ENCODE peak calls at places on chromosomes 5 and 9, in five cellular contexts. L is tibial nerve, E is uterus, W is endothelial cell of umbilical vein, K is NB4. J is an unnamed sample.

GRCh38 chr9:38110476-38110875 is 41.4 kb upstream of the SHB start:
- DNase-seq in L (no peak), W (no peak), K (no peak), E (no peak), J (no peak)

GRCh38 chr5:157290981-157291711 is 25.2 kb downstream of the CYFIP2 start:
- DNase-seq in K (peak; percentile 26), L (no peak), E (no peak), W (no peak), J (no peak)

GRCh38 chr5:9437741-9438240 is 108.1 kb downstream of the SEMA5A start:
- DNase-seq in K (no peak), L (no peak), E (peak; percentile 18), W (no peak), J (no peak)

GRCh38 chr9:109907400-109907799 is 127.4 kb downstream of the PALM2AKAP2 start:
- DNase-seq in K (no peak), L (no peak), W (peak; percentile 99), E (no peak), J (no peak)

GRCh38 chr5:25688156-25688555 is 1043.4 kb upstream of the CDH10 start:
- DNase-seq in K (peak; percentile 28), W (no peak), E (no peak), L (no peak), J (no peak)

GRCh38 chr5:134070979-134071849 is 43.3 kb upstream of the TCF7 start:
- DNase-seq in W (no peak), L (no peak), K (peak; percentile 23), E (no peak), J (no peak)

GRCh38 chr5:157271740-157272271 is 5.9 kb downstream of the CYFIP2 start:
- DNase-seq in K (peak; percentile 88), L (no peak), W (no peak), E (no peak), J (peak; percentile 40)

GRCh38 chr5:36878421-36879088 is 2.0 kb downstream of the NIPBL start:
- DNase-seq in L (no peak), W (peak; percentile 54), K (peak; percentile 31), E (no peak), J (peak; percentile 45)

GRCh38 chr9:107856633-107857032 is 367.1 kb upstream of the KLF4 start:
- DNase-seq in K (no peak), L (no peak), W (no peak), E (no peak), J (no peak)

GRCh38 chr9:127133739-127134167 is 11.3 kb upstream of the ANGPTL2 start:
- DNase-seq in E (peak; percentile 78), L (peak; percentile 51), K (no peak), W (no peak), J (no peak)

GRCh38 chr9:92911496-92912475 is 33.9 kb upstream of the ZNF484 start:
- DNase-seq in L (no peak), W (no peak), K (no peak), E (no peak), J (no peak)

GRCh38 chr5:166436857-166437256 is 1854.6 kb upstream of the WWC1 start:
- DNase-seq in L (no peak), W (no peak), K (no peak), E (no peak), J (no peak)

GRCh38 chr5:89213584-89213983 is 330.6 kb upstream of the MEF2C start:
- DNase-seq in E (no peak), W (no peak), L (no peak), K (no peak), J (no peak)

GRCh38 chr5:72301557-72301956 is 18.5 kb downstream of the MRPS27 start:
- DNase-seq in W (no peak), E (no peak), K (no peak), L (no peak), J (no peak)

GRCh38 chr9:5500441-5501235 is 9.7 kb upstream of the PDCD1LG2 start:
- DNase-seq in E (no peak), K (no peak), L (no peak), W (peak; percentile 71), J (peak; percentile 77)

GRCh38 chr5:177362871-177363507 is 5.3 kb downstream of the RGS14 start:
- DNase-seq in E (peak; percentile 72), L (no peak), W (peak; percentile 53), K (peak; percentile 38), J (peak; percentile 69)

DNA sequence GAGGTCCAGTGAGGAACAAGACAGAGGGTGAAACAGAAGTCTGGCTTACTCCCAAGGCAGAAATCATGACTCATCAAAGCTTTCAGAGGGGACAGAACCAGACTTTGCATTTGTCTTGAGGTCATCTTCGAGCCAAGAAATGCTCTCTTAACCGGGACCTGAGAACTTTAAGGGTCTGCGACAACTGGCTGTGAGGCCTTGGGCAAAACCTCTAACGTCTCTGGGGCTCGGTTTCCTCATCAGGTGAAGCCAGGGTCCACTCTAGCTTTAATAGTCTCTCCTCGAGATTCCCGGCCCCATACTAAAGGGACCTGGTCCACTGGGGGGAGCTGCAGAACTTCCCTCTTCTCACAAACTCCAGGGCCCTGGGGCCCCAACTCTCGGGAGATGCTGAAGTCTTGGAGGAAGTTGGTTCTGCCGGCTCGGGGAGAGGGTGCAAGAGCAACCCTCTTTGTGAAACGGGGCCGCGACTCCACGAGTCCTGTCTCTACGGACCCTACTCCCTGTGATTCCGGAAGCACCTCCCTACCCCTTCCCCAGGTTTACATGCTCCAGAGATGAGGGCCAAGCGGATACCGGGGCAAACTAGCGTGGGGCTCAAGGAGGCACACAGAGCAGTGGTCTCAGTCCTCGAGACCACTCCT is 2.6 kb downstream of the GLIS3 start:
- DNase-seq in E (peak; percentile 73), W (peak; percentile 78), L (peak; percentile 62), K (peak; percentile 98), J (peak; percentile 12)
- TF ChIP-seq POLR2A in E (no peak), W (no peak), L (peak; percentile 28), K (no peak), J (no peak)

DNA sequence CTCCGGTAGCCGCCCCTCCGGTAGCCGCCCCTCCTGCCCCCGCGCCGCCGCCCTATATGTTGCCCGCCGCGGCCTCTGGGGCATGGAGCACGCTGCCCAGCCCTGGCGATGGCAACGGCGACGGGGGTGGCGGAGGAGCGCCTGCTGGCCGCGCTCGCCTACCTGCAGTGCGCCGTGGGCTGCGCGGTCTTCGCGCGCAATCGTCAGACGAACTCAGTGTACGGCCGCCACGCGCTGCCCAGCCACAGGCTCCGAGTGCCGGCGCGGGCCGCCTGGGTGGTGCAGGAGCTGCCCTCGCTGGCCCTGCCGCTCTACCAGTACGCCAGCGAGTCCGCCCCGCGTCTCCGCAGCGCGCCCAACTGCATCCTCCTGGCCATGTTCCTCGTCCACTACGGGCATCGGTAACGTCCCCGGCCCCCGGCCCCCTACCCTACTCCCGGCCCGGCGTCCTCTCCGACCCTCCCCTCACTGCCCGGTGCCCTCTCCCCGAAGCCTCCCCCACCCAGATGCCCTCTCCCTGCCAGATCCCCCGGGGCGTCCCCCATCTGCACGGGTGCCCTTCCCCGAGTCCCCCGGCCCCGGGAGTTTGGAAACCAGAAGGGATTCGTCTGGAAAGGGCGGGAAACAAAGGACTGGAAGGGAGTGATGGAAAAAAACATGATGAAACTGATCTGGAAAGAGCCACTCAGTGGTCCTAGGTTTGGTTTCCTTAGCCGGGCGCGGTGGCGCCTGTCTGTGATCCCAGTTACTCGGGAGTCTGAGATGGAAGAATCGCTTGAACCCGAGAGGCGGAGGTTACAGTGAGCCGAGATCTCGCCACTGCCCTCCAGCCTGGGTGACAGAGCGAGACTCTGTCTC is 458 bp downstream of the SRD5A1 start:
- DNase-seq in L (no peak), K (peak; percentile 39), W (no peak), E (no peak), J (peak; percentile 50)
- TF ChIP-seq POLR2A in L (no peak), K (peak; percentile 5), W (no peak), E (no peak), J (no peak)

GRCh38 chr5:60945760-60946253 is 802 bp downstream of the NDUFAF2 start:
- DNase-seq in W (peak; percentile 76), E (no peak), K (peak; percentile 61), L (peak; percentile 15), J (peak; percentile 73)

GRCh38 chr5:60943624-60944023 is 1.2 kb downstream of the ERCC8 start:
- DNase-seq in W (peak; percentile 12), L (no peak), K (peak; percentile 49), E (no peak), J (peak; percentile 3)

GRCh38 chr5:60948738-60949137 is 3.7 kb downstream of the NDUFAF2 start:
- DNase-seq in L (no peak), W (no peak), K (no peak), E (no peak), J (no peak)

DNA sequence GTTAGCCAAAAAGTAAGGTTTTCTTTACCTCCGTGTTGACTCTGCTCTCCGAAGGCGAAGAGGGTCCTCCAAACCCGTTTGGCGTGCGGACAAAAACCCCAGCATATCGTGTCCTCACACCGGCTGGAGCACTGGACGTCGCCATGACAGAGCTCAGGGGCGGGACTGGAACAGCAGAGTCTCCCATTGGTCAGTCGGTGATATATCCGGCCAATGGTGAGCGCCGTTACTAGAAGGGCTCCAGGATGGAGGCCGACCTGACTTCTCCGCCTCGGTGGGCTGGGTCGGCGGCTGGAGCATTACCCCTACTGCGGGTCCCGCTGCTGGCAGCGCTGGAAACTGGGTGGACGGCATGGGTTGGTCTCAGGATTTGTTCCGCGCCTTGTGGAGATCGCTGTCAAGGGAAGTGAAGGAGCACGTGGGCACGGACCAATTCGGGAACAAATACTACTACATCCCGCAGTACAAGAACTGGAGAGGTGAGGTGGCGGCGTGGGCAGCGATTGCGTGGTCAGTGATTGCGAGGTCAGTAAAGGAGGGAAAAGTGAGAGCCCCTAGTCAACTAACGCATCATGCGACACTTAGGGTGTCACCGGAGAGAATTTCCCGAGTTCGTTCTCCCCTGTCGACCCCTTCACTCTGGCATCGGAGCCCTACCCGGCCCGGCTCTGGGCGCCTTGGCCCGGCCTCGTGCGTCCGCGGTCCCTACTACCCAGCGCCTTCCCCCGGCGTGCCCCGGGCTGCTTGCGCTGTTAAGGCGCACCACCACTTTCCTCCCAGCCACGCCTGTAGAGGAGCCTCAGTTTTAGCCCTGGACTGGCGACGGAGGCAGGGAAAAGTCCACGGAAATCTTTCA is at the start of the genes ERCC8 and NDUFAF2:
- DNase-seq in K (peak; percentile 93), L (peak; percentile 86), W (peak; percentile 95), E (peak; percentile 90), J (peak; percentile 95)
- TF ChIP-seq POLR2A in K (peak; percentile 64), L (peak; percentile 65), W (peak; percentile 63), E (peak; percentile 53), J (peak; percentile 83)

GRCh38 chr5:159336586-159337290 is 6.5 kb upstream of the IL12B start:
- DNase-seq in K (no peak), E (no peak), W (no peak), L (no peak), J (no peak)

GRCh38 chr5:159332800-159333563 is 2.7 kb upstream of the IL12B start:
- DNase-seq in W (no peak), L (no peak), K (peak; percentile 73), E (no peak), J (no peak)

GRCh38 chr5:159330131-159330530 is at the start of gene IL12B:
- DNase-seq in W (no peak), K (no peak), E (no peak), L (no peak), J (no peak)

DNA sequence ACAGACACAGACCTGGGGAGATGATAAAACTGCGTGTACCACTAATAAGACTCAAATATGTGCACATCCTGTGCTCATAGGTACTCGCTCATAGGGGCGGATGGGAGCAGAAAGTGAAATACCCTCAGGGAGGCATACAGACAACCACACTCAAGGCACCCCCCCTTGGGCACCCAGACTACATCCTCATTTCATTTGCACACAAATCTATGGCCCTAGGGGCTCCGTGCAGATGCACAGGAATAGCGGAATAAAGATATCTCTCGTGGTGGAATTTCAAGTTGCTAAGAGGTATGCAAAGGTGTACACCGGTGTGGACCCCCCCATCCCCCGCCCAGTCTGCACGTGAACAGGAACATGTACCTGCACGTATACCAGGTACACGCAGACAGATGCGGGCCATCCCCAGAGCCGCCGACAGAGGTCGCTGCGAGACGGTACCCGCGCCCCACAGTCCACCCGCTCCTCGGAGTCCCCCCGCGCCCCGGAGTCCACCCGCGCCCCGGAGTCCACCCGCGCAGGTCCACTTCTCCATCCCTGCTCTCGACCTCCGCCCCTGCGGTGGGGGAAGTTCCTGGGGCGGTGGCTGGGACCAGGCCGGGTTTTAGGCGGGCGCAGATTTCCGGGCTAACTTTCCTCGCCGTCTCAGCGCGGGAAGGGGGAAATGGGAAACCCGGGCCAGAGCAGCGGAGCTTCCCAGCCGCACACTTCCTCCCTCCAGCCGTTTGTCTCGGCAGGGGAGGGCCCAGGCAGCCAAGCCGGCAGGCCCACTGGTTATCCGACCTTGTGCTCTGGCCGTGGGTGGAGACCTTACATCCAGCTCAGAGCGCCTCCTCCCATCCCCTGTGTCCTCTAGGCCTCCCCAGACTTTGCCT is 1.0 kb upstream of the IL12B start:
- DNase-seq in L (peak; percentile 28), W (peak; percentile 30), K (peak; percentile 68), E (peak; percentile 57), J (peak; percentile 27)
- TF ChIP-seq POLR2A in L (no peak), W (no peak), K (no peak), E (no peak), J (no peak)